ENCODE peak calls at places on chromosomes 16 and 17, in eight cellular contexts. M is HEK293T; J is fibroblast of lung; X is AG04450; D is adipocyte; N is amygdala; P is CD8-positive, alpha-beta T cell; W is stimulated activated CD4-positive, alpha-beta T cell treated with anti-CD3 and anti-CD28 coated beads, Interleukin-15, amount 100 ng/mL, for 48 hours. Z is an unnamed sample.

GRCh38 chr17:44655983-44656700 is at the start of gene MEIOC:
- DNase-seq in J (no peak), D (peak), P (peak), M (peak), N (no peak), X (no peak), W (peak), Z (no peak)

GRCh38 chr17:4043862-4044261 is 79.6 kb upstream of the ATP2A3 start:
- DNase-seq in X (no peak), W (peak), D (no peak), N (no peak), P (peak), J (no peak), M (no peak), Z (no peak)

GRCh38 chr17:81083125-81083765 is 48.3 kb downstream of the BAIAP2 start:
- DNase-seq in N (no peak), P (no peak), W (no peak), J (peak), M (no peak), X (no peak), D (no peak), Z (no peak)

GRCh38 chr17:42337442-42337841 is 49.1 kb downstream of the STAT5A start:
- DNase-seq in P (peak), W (peak), J (peak), N (no peak), X (peak), M (no peak), D (no peak), Z (no peak)

GRCh38 chr17:35094902-35095301 is 24.8 kb downstream of the RAD51D start:
- DNase-seq in D (peak), J (peak), P (no peak), N (no peak), W (no peak), M (no peak), X (peak), Z (no peak)

GRCh38 chr16:5451641-5452040 is 354.0 kb upstream of the EEF2KMT start:
- DNase-seq in D (no peak), J (no peak), P (no peak), X (no peak), W (no peak), N (no peak), M (no peak), Z (no peak)

GRCh38 chr17:30244853-30245385 is 9.4 kb upstream of the SLC6A4 start:
- DNase-seq in X (no peak), W (no peak), M (no peak), N (no peak), J (no peak), P (no peak), D (peak), Z (no peak)

GRCh38 chr17:80270836-80271235 is 10.2 kb downstream of the RNF213 start:
- DNase-seq in P (peak), W (no peak), D (peak), J (peak), M (peak), N (no peak), X (no peak), Z (no peak)

GRCh38 chr16:27390157-27390556 is 11.8 kb upstream of the IL21R start:
- DNase-seq in N (no peak), M (no peak), D (no peak), X (no peak), P (no peak), W (no peak), J (no peak), Z (no peak)

GRCh38 chr17:80807014-80807413 is 184.6 kb upstream of the CHMP6 start:
- DNase-seq in P (no peak), J (no peak), X (no peak), M (no peak), D (no peak), N (no peak), W (no peak), Z (no peak)

GRCh38 chr16:88088161-88088581 is 136.9 kb downstream of the BANP start:
- DNase-seq in P (no peak), D (peak), W (no peak), J (peak), X (no peak), M (no peak), N (no peak), Z (no peak)

GRCh38 chr17:2177235-2177811 is 122.4 kb downstream of the HIC1 start:
- DNase-seq in D (no peak), W (no peak), X (no peak), N (no peak), P (no peak), M (no peak), J (peak), Z (no peak)

GRCh38 chr16:53099318-53100130 is 44.7 kb downstream of the CHD9 start:
- DNase-seq in D (peak), N (peak), X (no peak), J (peak), P (peak), M (peak), W (peak), Z (peak)

GRCh38 chr17:5050281-5050680 is 15.1 kb upstream of the SLC52A1 start:
- DNase-seq in W (no peak), P (no peak), X (no peak), N (no peak), M (no peak), J (peak), D (peak), Z (no peak)

GRCh38 chr17:2093349-2093748 is 38.4 kb downstream of the HIC1 start:
- DNase-seq in W (no peak), J (no peak), M (no peak), X (no peak), N (no peak), P (no peak), D (no peak), Z (no peak)

GRCh38 chr17:7989781-7990655 is 12.4 kb upstream of the GUCY2D start:
- DNase-seq in J (peak), W (peak), P (peak), N (peak), X (no peak), M (peak), D (peak), Z (no peak)

GRCh38 chr16:85402910-85403692 is 210.0 kb upstream of the GSE1 start:
- DNase-seq in W (no peak), N (no peak), J (peak), P (no peak), X (no peak), M (no peak), D (no peak), Z (peak)

GRCh38 chr17:57767561-57767960 is 22.5 kb upstream of the CCDC182 start:
- DNase-seq in J (no peak), N (no peak), M (no peak), W (no peak), P (no peak), X (no peak), D (no peak), Z (no peak)

GRCh38 chr16:2966803-2967184 is 2.4 kb upstream of the PAQR4 start:
- DNase-seq in J (no peak), P (no peak), W (no peak), D (peak), M (no peak), N (no peak), X (no peak), Z (no peak)

GRCh38 chr16:87924937-87925670 is 11.2 kb downstream of the CA5A start:
- DNase-seq in N (no peak), M (no peak), X (no peak), J (no peak), P (no peak), W (no peak), D (no peak), Z (no peak)

GRCh38 chr17:59620518-59621259 is 994 bp downstream of the CLTC start:
- DNase-seq in J (no peak), W (peak), N (no peak), M (peak), D (peak), X (no peak), P (peak), Z (no peak)

GRCh38 chr17:15981646-15982580 is 17.6 kb downstream of the ZSWIM7 start:
- DNase-seq in X (no peak), M (no peak), J (peak), D (peak), W (no peak), P (no peak), N (no peak), Z (no peak)

GRCh38 chr16:10752843-10753523 is 9.3 kb downstream of the NUBP1 start:
- DNase-seq in M (no peak), X (no peak), W (no peak), N (peak), P (no peak), D (no peak), J (no peak), Z (no peak)

GRCh38 chr16:57384248-57385070 is 12.2 kb downstream of the CX3CL1 start:
- DNase-seq in W (no peak), P (no peak), J (no peak), D (no peak), M (no peak), N (no peak), X (no peak), Z (no peak)

GRCh38 chr16:57260294-57260929 is 15.4 kb downstream of the ARL2BP start:
- DNase-seq in M (no peak), X (peak), P (peak), J (peak), D (peak), W (no peak), N (peak), Z (peak)

GRCh38 chr16:57379579-57379978 is 7.3 kb downstream of the CX3CL1 start:
- DNase-seq in D (no peak), P (no peak), J (no peak), W (no peak), X (no peak), M (no peak), N (no peak), Z (no peak)

GRCh38 chr16:68645494-68646388 is 631 bp downstream of the CDH3 start:
- DNase-seq in M (no peak), P (no peak), X (no peak), D (no peak), W (no peak), N (no peak), J (no peak), Z (no peak)

GRCh38 chr17:51189628-51190027 is 23.4 kb downstream of the NME2 start:
- DNase-seq in N (no peak), X (no peak), D (peak), M (no peak), W (no peak), P (no peak), J (no peak), Z (no peak)

GRCh38 chr17:64781013-64781392 is 118.9 kb upstream of the SMURF2 start:
- DNase-seq in W (no peak), D (no peak), N (no peak), P (no peak), M (no peak), X (no peak), J (no peak), Z (no peak)

GRCh38 chr16:75372236-75372856 is 61.0 kb downstream of the CFDP1 start:
- DNase-seq in W (no peak), X (no peak), J (peak), M (no peak), D (peak), N (no peak), P (no peak), Z (no peak)

GRCh38 chr16:68417711-68418301 is 30.5 kb downstream of the SMPD3 start:
- DNase-seq in J (no peak), W (peak), P (peak), X (no peak), D (no peak), M (no peak), N (no peak), Z (no peak)

GRCh38 chr17:78935419-78936323 is 10.5 kb upstream of the TIMP2 start:
- DNase-seq in W (no peak), J (peak), N (no peak), X (peak), P (no peak), D (peak), M (peak), Z (peak)